ENCODE peak calls at places on chromosomes 3 and 15, in four cellular contexts. J is stimulated activated CD4-positive, alpha-beta T cell treated with anti-CD3 and anti-CD28 coated beads, Interleukin-4, amount 100 ng/mL, for 24 hours; N is kidney glomerular epithelial cell; R is T1000. B is an unnamed sample.

GRCh38 chr3:39343760-39344159 is 14.3 kb downstream of the CCR8 start:
- DNase-seq in J (no peak), N (no peak), R (no peak), B (no peak)

GRCh38 chr3:52292247-52293065 is 4.8 kb downstream of the GLYCTK start:
- DNase-seq in J (no peak), N (no peak), R (no peak), B (no peak)

GRCh38 chr15:94582368-94582767 is 351.0 kb downstream of the MCTP2 start:
- DNase-seq in J (peak; percentile 5), N (peak; percentile 19), R (no peak), B (no peak)

GRCh38 chr3:15345051-15345607 is 12.7 kb upstream of the SH3BP5 start:
- DNase-seq in J (no peak), N (no peak), R (no peak), B (no peak)

GRCh38 chr15:99106417-99107220 is 1.7 kb downstream of the SYNM start:
- DNase-seq in J (no peak), N (no peak), R (no peak), B (no peak)

GRCh38 chr3:53056442-53056841 is 10.6 kb upstream of the SFMBT1 start:
- DNase-seq in J (no peak), N (no peak), R (no peak), B (no peak)

GRCh38 chr3:122251428-122251827 is 68.0 kb downstream of the CASR start:
- DNase-seq in J (no peak), N (no peak), R (no peak), B (no peak)

GRCh38 chr15:73924258-73924921 is 1.9 kb upstream of the LOXL1 start:
- DNase-seq in J (peak; percentile 29), N (peak; percentile 36), R (peak; percentile 57), B (no peak)

GRCh38 chr3:122299872-122300460 is 25.1 kb upstream of the CSTA start:
- DNase-seq in J (peak; percentile 53), N (peak; percentile 22), R (no peak), B (no peak)

GRCh38 chr3:195224980-195225580 is 45.9 kb downstream of the XXYLT1 start:
- DNase-seq in J (no peak), N (no peak), R (no peak), B (no peak)

GRCh38 chr15:33083232-33084006 is 111.1 kb downstream of the FMN1 start:
- DNase-seq in J (no peak), N (no peak), R (no peak), B (no peak)

GRCh38 chr3:134356411-134357040 is 17.7 kb downstream of the AMOTL2 start:
- DNase-seq in J (no peak), N (no peak), R (no peak), B (no peak)

GRCh38 chr3:45546636-45547201 is 47.8 kb upstream of the LIMD1 start:
- DNase-seq in J (peak; percentile 37), N (no peak), R (no peak), B (no peak)

GRCh38 chr3:177287231-177287630 is 89.9 kb upstream of the TBL1XR1 start:
- DNase-seq in J (no peak), N (no peak), R (no peak), B (no peak)

GRCh38 chr3:48285132-48285531 is 44.2 kb downstream of the ZNF589 start:
- DNase-seq in J (no peak), N (no peak), R (no peak), B (no peak)

GRCh38 chr3:129745253-129745652 is 138.8 kb upstream of the PLXND1 start:
- DNase-seq in J (no peak), N (no peak), R (no peak), B (no peak)

GRCh38 chr15:58438956-58439355 is 7.2 kb downstream of the LIPC start:
- DNase-seq in J (peak; percentile 27), N (no peak), R (no peak), B (no peak)

GRCh38 chr3:193194417-193194816 is 46.6 kb upstream of the PLAAT1 start:
- DNase-seq in J (no peak), N (no peak), R (no peak), B (no peak)

GRCh38 chr15:69610264-69610663 is 157.6 kb downstream of the RPLP1 start:
- DNase-seq in J (no peak), N (no peak), R (no peak), B (no peak)

GRCh38 chr15:100790786-100791265 is 88.8 kb upstream of the ALDH1A3 start:
- DNase-seq in J (no peak), N (no peak), R (no peak), B (no peak)

GRCh38 chr3:168585544-168585943 is 489.8 kb upstream of the GOLIM4 start:
- DNase-seq in J (no peak), N (no peak), R (no peak), B (no peak)

GRCh38 chr3:25820816-25821486 is 31.1 kb downstream of the OXSM start:
- DNase-seq in J (no peak), N (no peak), R (no peak), B (peak; percentile 15)

GRCh38 chr3:31833391-31834165 is 147.5 kb downstream of the OSBPL10 start:
- DNase-seq in J (no peak), N (no peak), R (no peak), B (no peak)

GRCh38 chr3:127027061-127027735 is 44.3 kb downstream of the PLXNA1 start:
- DNase-seq in J (no peak), N (no peak), R (no peak), B (no peak)

GRCh38 chr15:65411470-65412071 is 11.2 kb downstream of the IGDCC4 start:
- DNase-seq in J (no peak), N (peak; percentile 86), R (no peak), B (peak; percentile 98)

GRCh38 chr3:63015614-63016016 is 140.4 kb upstream of the CADPS start:
- DNase-seq in J (no peak), N (no peak), R (no peak), B (no peak)

GRCh38 chr3:178479860-178480259 is 56.4 kb upstream of the KCNMB2 start:
- DNase-seq in J (no peak), N (no peak), R (no peak), B (no peak)

GRCh38 chr3:128933922-128934253 is 54.5 kb downstream of the ACAD9 start:
- DNase-seq in J (no peak), N (no peak), R (no peak), B (no peak)

GRCh38 chr3:123386477-123387040 is 62.3 kb downstream of the ADCY5 start:
- DNase-seq in J (no peak), N (no peak), R (no peak), B (no peak)

GRCh38 chr15:26069204-26069603 is 206.1 kb upstream of the ATP10A start:
- DNase-seq in J (no peak), N (no peak), R (no peak), B (no peak)

GRCh38 chr15:91853968-91854943 is 748 bp downstream of the SLCO3A1 start:
- DNase-seq in J (peak; percentile 46), N (no peak), R (no peak), B (no peak)

GRCh38 chr3:150373234-150373633 is 34.9 kb upstream of the TSC22D2 start:
- DNase-seq in J (no peak), N (no peak), R (no peak), B (no peak)

GRCh38 chr3:134677196-134677986 is 26.6 kb upstream of the KY start:
- DNase-seq in J (no peak), N (no peak), R (no peak), B (no peak)

GRCh38 chr3:127137113-127137512 is 55.8 kb upstream of the PRR23E start:
- DNase-seq in J (no peak), N (no peak), R (no peak), B (no peak)

GRCh38 chr3:191412764-191413163 is 48.2 kb upstream of the PYDC2 start:
- DNase-seq in J (no peak), N (peak; percentile 21), R (peak; percentile 35), B (peak; percentile 15)

GRCh38 chr3:108527827-108528226 is 17.4 kb upstream of the MYH15 start:
- DNase-seq in J (no peak), N (no peak), R (no peak), B (no peak)

GRCh38 chr3:190809351-190809750 is 53.1 kb downstream of the GMNC start:
- DNase-seq in J (no peak), N (no peak), R (no peak), B (no peak)

B was measured in epithelial cell of proximal tubule.